ENCODE peak calls at places on chromosome 3, in seven cellular contexts. X, Z, R, B, D, H and J are unnamed samples.

GRCh38 chr3:10351013-10351735 is 30.3 kb upstream of the SEC13 start:
- DNase-seq in X (no peak), Z (no peak), R (no peak), B (no peak), D (no peak), H (no peak), J (no peak)

GRCh38 chr3:176514297-176514696 is 683.0 kb downstream of the TBL1XR1 start:
- DNase-seq in X (no peak), Z (peak), R (no peak), B (peak), D (peak), H (no peak), J (no peak)

GRCh38 chr3:126431103-126431534 is 36.4 kb downstream of the CFAP100 start:
- DNase-seq in X (no peak), Z (no peak), R (no peak), B (no peak), D (no peak), H (no peak), J (no peak)

GRCh38 chr3:11288021-11288491 is 15.9 kb downstream of the ATG7 start:
- DNase-seq in X (no peak), Z (no peak), R (no peak), B (no peak), D (peak), H (no peak), J (no peak)

GRCh38 chr3:62433396-62433795 is 60.0 kb upstream of the FEZF2 start:
- DNase-seq in X (no peak), Z (no peak), R (no peak), B (no peak), D (no peak), H (no peak), J (no peak)

GRCh38 chr3:73379465-73379864 is 245.3 kb downstream of the PDZRN3 start:
- DNase-seq in X (no peak), Z (no peak), R (no peak), B (no peak), D (no peak), H (no peak), J (no peak)

GRCh38 chr3:155714295-155714718 is 30.6 kb downstream of the PLCH1 start:
- DNase-seq in X (no peak), Z (no peak), R (no peak), B (no peak), D (no peak), H (no peak), J (no peak)

GRCh38 chr3:194632983-194633348 is 253 bp downstream of the TMEM44 start:
- DNase-seq in X (no peak), Z (peak), R (peak), B (no peak), D (peak), H (no peak), J (no peak)

GRCh38 chr3:42728056-42728455 is 25.5 kb upstream of the HHATL start:
- DNase-seq in X (no peak), Z (no peak), R (no peak), B (no peak), D (no peak), H (no peak), J (peak)